ENCODE peak calls at places on chromosomes 4 and X, in seven cellular contexts. P is mesenchymal stem cell, W is IMR-90, T is mesendoderm, Y is H9, S is H1, H is neuronal stem cell. Q is an unnamed sample.

GRCh38 chr4:140359571-140360427 is 13.6 kb upstream of the SCOC start:
- DNase-seq in P (peak; percentile 77), W (peak; percentile 81), T (peak; percentile 93), Y (peak; percentile 85), S (peak; percentile 88), H (peak; percentile 83), Q (peak; percentile 80)

GRCh38 chrX:139304471-139304870 is 226.1 kb upstream of the F9 start:
- DNase-seq in P (no peak), W (no peak), T (no peak), Y (no peak), S (no peak), H (no peak), Q (no peak)

GRCh38 chrX:12946838-12947544 is 27.9 kb upstream of the TMSB4X start:
- DNase-seq in P (peak; percentile 79), W (peak; percentile 82), T (peak; percentile 96), Y (peak; percentile 88), S (peak; percentile 86), H (peak; percentile 67), Q (peak; percentile 71)

GRCh38 chr4:168605411-168605810 is 108.6 kb downstream of the PALLD start:
- DNase-seq in P (peak; percentile 82), W (peak; percentile 83), T (peak; percentile 37), Y (no peak), S (no peak), H (peak; percentile 15), Q (peak; percentile 65)

GRCh38 chr4:108337923-108338322 is 169.2 kb upstream of the LEF1 start:
- DNase-seq in P (peak; percentile 76), W (peak; percentile 10), T (peak; percentile 8), Y (no peak), S (no peak), H (no peak), Q (no peak)

GRCh38 chrX:38806054-38806389 is 4.8 kb downstream of the MID1IP1 start:
- DNase-seq in P (no peak), W (no peak), T (no peak), Y (no peak), S (no peak), H (no peak), Q (no peak)

GRCh38 chrX:103171353-103171752 is 43.6 kb upstream of the BEX4 start:
- DNase-seq in P (no peak), W (no peak), T (no peak), Y (no peak), S (no peak), H (no peak), Q (no peak)

GRCh38 chrX:48522291-48522690 is 683 bp downstream of the EBP start:
- DNase-seq in P (no peak), W (no peak), T (no peak), Y (no peak), S (no peak), H (no peak), Q (no peak)

GRCh38 chr4:107734120-107734519 is 14.1 kb upstream of the PAPSS1 start:
- DNase-seq in P (peak; percentile 23), W (no peak), T (peak; percentile 76), Y (peak; percentile 52), S (peak; percentile 51), H (no peak), Q (no peak)

GRCh38 chrX:131083510-131084142 is 25.5 kb downstream of the ARHGAP36 start:
- DNase-seq in P (no peak), W (no peak), T (peak; percentile 38), Y (no peak), S (no peak), H (no peak), Q (no peak)

GRCh38 chrX:115297189-115297588 is 7.7 kb downstream of the LUZP4 start:
- DNase-seq in P (no peak), W (no peak), T (no peak), Y (no peak), S (no peak), H (no peak), Q (no peak)

GRCh38 chr4:141098163-141098562 is 35.1 kb downstream of the RNF150 start:
- DNase-seq in P (no peak), W (no peak), T (no peak), Y (no peak), S (no peak), H (no peak), Q (no peak)

GRCh38 chr4:109559625-109559982 is 442 bp upstream of the MCUB start:
- DNase-seq in P (no peak), W (no peak), T (peak; percentile 71), Y (peak; percentile 60), S (peak; percentile 77), H (no peak), Q (peak; percentile 2)

GRCh38 chr4:99578679-99579078 is 4.1 kb downstream of the MTTP start:
- DNase-seq in P (no peak), W (no peak), T (no peak), Y (no peak), S (no peak), H (no peak), Q (no peak)

GRCh38 chr4:107837298-107837697 is 12.6 kb downstream of the SGMS2 start:
- DNase-seq in P (no peak), W (no peak), T (no peak), Y (no peak), S (no peak), H (no peak), Q (no peak)

GRCh38 chrX:11408111-11408405 is 114.8 kb downstream of the AMELX start:
- DNase-seq in P (no peak), W (no peak), T (no peak), Y (no peak), S (no peak), H (no peak), Q (no peak)

GRCh38 chr4:85221606-85222005 is 253.3 kb upstream of the ARHGAP24 start:
- DNase-seq in P (no peak), W (no peak), T (no peak), Y (no peak), S (no peak), H (no peak), Q (no peak)

GRCh38 chrX:67543818-67544217 is at the start of gene AR:
- DNase-seq in P (peak; percentile 79), W (peak; percentile 28), T (peak; percentile 84), Y (peak; percentile 85), S (peak; percentile 74), H (peak; percentile 62), Q (peak; percentile 5)

GRCh38 chr4:78145622-78146021 is 88.5 kb downstream of the FRAS1 start:
- DNase-seq in P (no peak), W (no peak), T (peak; percentile 68), Y (no peak), S (no peak), H (no peak), Q (no peak)

GRCh38 chr4:145511913-145512522 is 30.4 kb downstream of the SMAD1 start:
- DNase-seq in P (peak; percentile 39), W (peak; percentile 35), T (peak; percentile 59), Y (no peak), S (no peak), H (no peak), Q (no peak)

GRCh38 chr4:111943796-111944203 is 201.5 kb upstream of the FAM241A start:
- DNase-seq in P (peak; percentile 49), W (no peak), T (peak; percentile 81), Y (peak; percentile 72), S (peak; percentile 56), H (peak; percentile 24), Q (peak; percentile 46)

GRCh38 chr4:118141240-118141639 is 107.0 kb downstream of the NDST3 start:
- DNase-seq in P (no peak), W (no peak), T (peak; percentile 21), Y (no peak), S (no peak), H (no peak), Q (no peak)
- H2BK5ac ChIP-seq in P (no peak overlapping the region), W (no peak overlapping the region), T (no peak overlapping the region), Y (no peak overlapping the region), S (no peak overlapping the region), H (no peak overlapping the region), Q (no peak overlapping the region)

GRCh38 chr4:102285831-102286230 is 59.5 kb downstream of the SLC39A8 start:
- DNase-seq in P (no peak), W (no peak), T (no peak), Y (no peak), S (no peak), H (no peak), Q (no peak)

DNA sequence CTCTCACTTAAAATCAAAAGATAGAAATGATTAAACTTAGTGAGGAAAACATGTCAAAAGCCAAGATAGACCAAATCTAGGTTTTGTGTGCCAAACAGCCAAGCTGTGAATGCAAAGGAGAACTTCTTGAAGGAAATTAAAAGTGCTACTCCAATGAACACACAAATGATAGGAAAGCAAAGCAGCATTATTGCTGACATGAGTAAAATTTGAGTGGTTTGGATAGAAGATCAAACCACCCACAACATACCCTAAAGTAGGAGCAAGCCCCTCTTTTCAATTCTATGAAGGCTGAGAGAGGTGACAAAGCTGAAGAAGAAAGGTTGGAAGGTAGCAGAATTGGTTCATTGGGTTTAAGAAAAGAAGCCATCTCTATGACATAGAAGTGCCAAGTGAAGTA is 56.8 kb downstream of the SLC39A8 start:
- DNase-seq in P (no peak), W (no peak), T (no peak), Y (no peak), S (no peak), H (no peak), Q (no peak)
- H2BK5ac ChIP-seq in P (no peak overlapping the region), W (no peak overlapping the region), T (no peak overlapping the region), Y (no peak overlapping the region), S (no peak overlapping the region), H (no peak overlapping the region), Q (no peak overlapping the region)

GRCh38 chrX:73468376-73468775 is 21.5 kb downstream of the CDX4 start:
- DNase-seq in P (no peak), W (no peak), T (peak; percentile 2), Y (no peak), S (no peak), H (no peak), Q (no peak)
- H2BK5ac ChIP-seq in P (no peak overlapping the region), W (no peak overlapping the region), T (no peak overlapping the region), Y (no peak overlapping the region), S (no peak overlapping the region), H (no peak overlapping the region), Q (no peak overlapping the region)

GRCh38 chrX:105460366-105460765 is 239.9 kb upstream of the TEX13A start:
- DNase-seq in P (peak; percentile 34), W (no peak), T (no peak), Y (no peak), S (no peak), H (no peak), Q (no peak)

GRCh38 chrX:105463483-105463882 is 243.0 kb upstream of the TEX13A start:
- DNase-seq in P (peak; percentile 13), W (no peak), T (no peak), Y (no peak), S (no peak), H (no peak), Q (no peak)

GRCh38 chrX:105464611-105465010 is 244.1 kb upstream of the TEX13A start:
- DNase-seq in P (no peak), W (no peak), T (no peak), Y (no peak), S (no peak), H (no peak), Q (no peak)

GRCh38 chrX:105461013-105461412 is 240.5 kb upstream of the TEX13A start:
- DNase-seq in P (peak; percentile 47), W (no peak), T (no peak), Y (no peak), S (no peak), H (no peak), Q (peak; percentile 30)

DNA sequence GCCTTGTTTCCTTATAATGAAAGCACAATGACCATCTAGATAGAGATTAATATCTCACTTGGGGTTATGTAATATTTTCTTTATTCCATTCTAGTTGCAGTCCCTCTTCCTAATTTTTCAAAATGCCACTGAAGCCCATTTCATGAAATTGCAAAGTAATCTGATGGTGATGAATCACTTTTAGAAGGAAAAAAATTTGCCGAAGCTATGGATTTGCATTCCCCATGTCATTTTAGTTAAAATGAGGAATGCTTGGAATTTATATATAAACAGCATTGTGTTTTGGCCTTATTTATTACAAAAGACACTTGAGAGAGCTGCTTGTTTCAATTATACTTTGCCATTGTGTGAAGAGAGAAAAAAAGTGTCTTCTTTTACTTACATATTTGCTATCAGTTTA is 241.7 kb upstream of the TEX13A start:
- DNase-seq in P (no peak), W (no peak), T (no peak), Y (no peak), S (no peak), H (no peak), Q (no peak)
- H2BK5ac ChIP-seq in P (no peak overlapping the region), W (no peak overlapping the region), T (no peak overlapping the region), Y (no peak overlapping the region), S (no peak overlapping the region), H (no peak overlapping the region), Q (no peak overlapping the region)

Q was measured in trophoblast cell.